ENCODE peak calls at places on chromosome X, in six cellular contexts. Q is hypothalamus, H is fibroblast of pulmonary artery, N is endodermal cell, V is MM.1S, Y is NCI-H526 treated with DMSO at 0.1 percent for 48 hours. G is an unnamed sample.

GRCh38 chrX:105297041-105297440 is 76.5 kb upstream of the TEX13A start:
- DNase-seq in Q (no peak), H (no peak), N (no peak), V (no peak), Y (no peak), G (no peak)

GRCh38 chrX:29661290-29661689 is 554.1 kb upstream of the MAGEB2 start:
- DNase-seq in Q (no peak), H (peak), N (no peak), V (no peak), Y (no peak), G (no peak)

GRCh38 chrX:149962859-149963757 is 24.8 kb upstream of the EOLA2 start:
- DNase-seq in Q (no peak), H (peak), N (peak), V (peak), Y (no peak), G (peak)

GRCh38 chrX:153445856-153446635 is at the start of gene TREX2:
- DNase-seq in Q (no peak), H (no peak), N (no peak), V (no peak), Y (no peak), G (no peak)

GRCh38 chrX:70592091-70592490 is 147.5 kb downstream of the DLG3 start:
- DNase-seq in Q (no peak), H (peak), N (no peak), V (no peak), Y (no peak), G (no peak)

GRCh38 chrX:50779694-50780093 is 34.3 kb downstream of the SHROOM4 start:
- DNase-seq in Q (no peak), H (peak), N (peak), V (no peak), Y (peak), G (peak)

GRCh38 chrX:72120798-72121197 is 10.9 kb downstream of the RTL5 start:
- DNase-seq in Q (no peak), H (no peak), N (peak), V (no peak), Y (no peak), G (no peak)

GRCh38 chrX:14832151-14832550 is 40.7 kb downstream of the FANCB start:
- DNase-seq in Q (no peak), H (peak), N (no peak), V (no peak), Y (no peak), G (no peak)

GRCh38 chrX:119996069-119996468 is 52.5 kb upstream of the NKAP start:
- DNase-seq in Q (no peak), H (no peak), N (no peak), V (no peak), Y (no peak), G (no peak)

GRCh38 chrX:115531818-115532403 is 29.1 kb upstream of the PLS3 start:
- DNase-seq in Q (no peak), H (peak), N (no peak), V (no peak), Y (no peak), G (no peak)

GRCh38 chrX:10496345-10496965 is 123.9 kb downstream of the MID1 start:
- DNase-seq in Q (no peak), H (peak), N (no peak), V (peak), Y (no peak), G (no peak)

GRCh38 chrX:33195698-33196097 is 15.7 kb downstream of the DMD start:
- DNase-seq in Q (no peak), H (no peak), N (no peak), V (no peak), Y (no peak), G (no peak)

GRCh38 chrX:129980540-129981206 is 1.8 kb upstream of the BCORL1 start:
- DNase-seq in Q (peak), H (no peak), N (peak), V (no peak), Y (no peak), G (peak)

GRCh38 chrX:38612281-38612680 is 50.9 kb downstream of the TSPAN7 start:
- DNase-seq in Q (no peak), H (no peak), N (no peak), V (peak), Y (no peak), G (no peak)

GRCh38 chrX:46840946-46841740 is 4.3 kb downstream of the RP2 start:
- DNase-seq in Q (no peak), H (no peak), N (no peak), V (no peak), Y (no peak), G (no peak)

GRCh38 chrX:11376163-11376562 is 83.0 kb downstream of the AMELX start:
- DNase-seq in Q (no peak), H (no peak), N (no peak), V (no peak), Y (no peak), G (no peak)

GRCh38 chrX:45623266-45623665 is 422.6 kb upstream of the DIPK2B start:
- DNase-seq in Q (no peak), H (peak), N (no peak), V (no peak), Y (no peak), G (no peak)

GRCh38 chrX:135477576-135477975 is 42.9 kb upstream of the INTS6L start:
- DNase-seq in Q (no peak), H (peak), N (peak), V (peak), Y (peak), G (peak)

GRCh38 chrX:9656871-9657270 is 108.8 kb downstream of the GPR143 start:
- DNase-seq in Q (no peak), H (no peak), N (no peak), V (no peak), Y (no peak), G (no peak)

GRCh38 chrX:132266583-132267355 is 47.5 kb upstream of the RAP2C start:
- DNase-seq in Q (no peak), H (peak), N (no peak), V (no peak), Y (no peak), G (no peak)

GRCh38 chrX:103747199-103747598 is 29.4 kb upstream of the PLP1 start:
- DNase-seq in Q (no peak), H (no peak), N (no peak), V (no peak), Y (no peak), G (no peak)

GRCh38 chrX:40755291-40756249 is 20.2 kb upstream of the MED14 start:
- DNase-seq in Q (peak), H (peak), N (peak), V (no peak), Y (no peak), G (peak)

GRCh38 chrX:106401965-106402559 is 209.7 kb upstream of the RADX start:
- DNase-seq in Q (no peak), H (no peak), N (no peak), V (no peak), Y (no peak), G (no peak)

GRCh38 chrX:150616179-150616862 is 47.9 kb downstream of the MTM1 start:
- DNase-seq in Q (no peak), H (no peak), N (no peak), V (no peak), Y (peak), G (no peak)

GRCh38 chrX:127038065-127038464 is 218.5 kb downstream of the PRR32 start:
- DNase-seq in Q (no peak), H (no peak), N (no peak), V (peak), Y (no peak), G (peak)

GRCh38 chrX:154396948-154397887 is 959 bp upstream of the RPL10 start:
- DNase-seq in Q (no peak), H (peak), N (peak), V (peak), Y (peak), G (peak)

GRCh38 chrX:45749375-45749774 is 548.7 kb upstream of the DIPK2B start:
- DNase-seq in Q (no peak), H (peak), N (no peak), V (no peak), Y (no peak), G (no peak)

GRCh38 chrX:57964975-57965374 is 54.7 kb upstream of the ZXDA start:
- DNase-seq in Q (no peak), H (no peak), N (no peak), V (no peak), Y (no peak), G (no peak)

GRCh38 chrX:124211312-124211942 is 121.0 kb upstream of the TEX13D start:
- DNase-seq in Q (no peak), H (peak), N (peak), V (peak), Y (peak), G (peak)

GRCh38 chrX:97563531-97564133 is 679.9 kb downstream of the RPA4 start:
- DNase-seq in Q (no peak), H (peak), N (no peak), V (peak), Y (no peak), G (no peak)

GRCh38 chrX:11435568-11435967 is 142.4 kb downstream of the AMELX start:
- DNase-seq in Q (no peak), H (peak), N (no peak), V (peak), Y (no peak), G (no peak)

GRCh38 chrX:38627683-38628082 is 66.3 kb downstream of the TSPAN7 start:
- DNase-seq in Q (no peak), H (peak), N (peak), V (peak), Y (peak), G (peak)

GRCh38 chrX:135060697-135061096 is 8.8 kb upstream of the RTL8A start:
- DNase-seq in Q (no peak), H (no peak), N (no peak), V (no peak), Y (no peak), G (no peak)

GRCh38 chrX:76407795-76408194 is 19.7 kb upstream of the MAGEE1 start:
- DNase-seq in Q (no peak), H (no peak), N (no peak), V (no peak), Y (no peak), G (no peak)

GRCh38 chrX:41293269-41293668 is 40.7 kb upstream of the DDX3X start:
- DNase-seq in Q (no peak), H (peak), N (peak), V (peak), Y (peak), G (no peak)

GRCh38 chrX:17377795-17378194 is 2.8 kb downstream of the NHS start:
- DNase-seq in Q (no peak), H (no peak), N (no peak), V (no peak), Y (no peak), G (no peak)

GRCh38 chrX:110450050-110450449 is 91.4 kb downstream of the RTL9 start:
- DNase-seq in Q (no peak), H (peak), N (peak), V (peak), Y (peak), G (peak)

GRCh38 chrX:101507372-101507771 is 22.1 kb downstream of the ARMCX4 start:
- DNase-seq in Q (no peak), H (no peak), N (no peak), V (no peak), Y (no peak), G (no peak)

GRCh38 chrX:108165349-108166111 is 74.0 kb downstream of the ATG4A start:
- DNase-seq in Q (no peak), H (peak), N (peak), V (no peak), Y (peak), G (peak)